ENCODE peak calls at places on chromosomes 3 and 15, in seven cellular contexts. S, U, M, Y, T, A and O are unnamed samples.

GRCh38 chr3:117671707-117672318 is 962.2 kb downstream of the TUSC7 start:
- DNase-seq in S (no peak), U (no peak), M (no peak), Y (no peak), T (peak; percentile 26), A (no peak), O (no peak)

GRCh38 chr3:31054032-31054431 is 159.6 kb upstream of the GADL1 start:
- DNase-seq in S (no peak), U (no peak), M (no peak), Y (no peak), T (no peak), A (no peak), O (no peak)

GRCh38 chr3:185236969-185237368 is 16.9 kb downstream of the EHHADH start:
- DNase-seq in S (no peak), U (no peak), M (no peak), Y (no peak), T (no peak), A (no peak), O (no peak)

GRCh38 chr3:18556503-18556902 is 131.4 kb upstream of the SATB1 start:
- DNase-seq in S (no peak), U (peak; percentile 77), M (no peak), Y (no peak), T (no peak), A (no peak), O (no peak)

GRCh38 chr15:70201376-70201775 is 103.7 kb upstream of the TLE3 start:
- DNase-seq in S (no peak), U (no peak), M (no peak), Y (no peak), T (no peak), A (no peak), O (no peak)

GRCh38 chr3:48271763-48272498 is 31.0 kb downstream of the ZNF589 start:
- DNase-seq in S (no peak), U (no peak), M (no peak), Y (no peak), T (no peak), A (no peak), O (no peak)

GRCh38 chr3:127751163-127751621 is 71.1 kb downstream of the MGLL start:
- DNase-seq in S (no peak), U (no peak), M (no peak), Y (no peak), T (peak; percentile 14), A (no peak), O (peak; percentile 62)

GRCh38 chr3:17640466-17640865 is 102.0 kb downstream of the TBC1D5 start:
- DNase-seq in S (no peak), U (no peak), M (peak; percentile 39), Y (no peak), T (no peak), A (no peak), O (no peak)

GRCh38 chr3:66402596-66403267 is 98.1 kb downstream of the LRIG1 start:
- DNase-seq in S (peak; percentile 73), U (no peak), M (no peak), Y (no peak), T (peak; percentile 12), A (no peak), O (no peak)

GRCh38 chr3:65785065-65785645 is 253.6 kb downstream of the MAGI1 start:
- DNase-seq in S (no peak), U (no peak), M (peak; percentile 84), Y (peak; percentile 8), T (no peak), A (no peak), O (peak; percentile 17)

GRCh38 chr15:62994975-62995730 is 47.4 kb upstream of the TPM1 start:
- DNase-seq in S (no peak), U (no peak), M (no peak), Y (no peak), T (no peak), A (no peak), O (no peak)

GRCh38 chr15:75335705-75336355 is at the start of gene COMMD4:
- DNase-seq in S (peak; percentile 96), U (peak; percentile 63), M (peak; percentile 97), Y (peak; percentile 95), T (peak; percentile 98), A (peak; percentile 94), O (peak; percentile 96)

GRCh38 chr15:98894312-98894711 is 113.3 kb downstream of the PGPEP1L start:
- DNase-seq in S (no peak), U (no peak), M (no peak), Y (no peak), T (no peak), A (no peak), O (no peak)

GRCh38 chr3:114418724-114419543 is 125.1 kb downstream of the TIGIT start:
- DNase-seq in S (no peak), U (no peak), M (peak; percentile 95), Y (no peak), T (no peak), A (no peak), O (no peak)

GRCh38 chr15:72979754-72980153 is 72.5 kb upstream of the NEO1 start:
- DNase-seq in S (no peak), U (no peak), M (no peak), Y (no peak), T (no peak), A (no peak), O (no peak)

DNA sequence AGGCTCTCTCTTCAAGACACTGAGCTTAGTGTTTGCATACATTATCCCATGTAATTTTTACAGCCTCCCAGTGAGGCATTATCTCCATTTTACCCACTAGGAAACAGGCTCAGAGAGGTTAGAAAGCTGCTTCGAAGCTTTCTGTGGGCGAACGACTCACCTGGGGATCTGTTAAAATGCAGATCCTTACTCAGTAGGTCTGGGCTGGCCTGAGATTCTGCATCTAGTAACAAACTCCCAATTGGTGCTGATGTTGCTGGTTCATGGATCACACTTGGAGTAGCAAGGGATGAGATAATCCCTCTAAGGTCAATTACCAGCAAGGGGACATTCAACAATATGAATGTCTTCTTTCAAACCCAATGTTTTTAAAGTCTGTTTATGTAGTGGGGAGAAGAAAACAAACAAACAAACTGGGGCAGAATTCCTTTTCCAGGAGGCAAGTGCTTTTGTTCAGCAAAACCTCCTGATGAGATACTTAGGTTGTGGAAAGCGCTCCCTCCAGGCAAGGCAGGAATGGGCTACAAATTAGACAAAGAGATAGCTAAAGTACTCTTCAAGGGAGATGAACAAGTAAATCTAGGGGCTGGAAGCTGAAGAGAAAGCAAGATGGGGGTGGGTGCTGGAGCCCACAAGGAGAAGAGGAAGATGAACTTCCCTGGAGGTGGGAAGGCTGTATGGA is 311.9 kb downstream of the SHQ1 start:
- DNase-seq in S (no peak), U (no peak), M (no peak), Y (no peak), T (no peak), A (no peak), O (no peak)
- TF ChIP-seq CTCF in S (no peak), U (no peak), M (no peak), Y (no peak), T (no peak), A (no peak), O (no peak)

DNA sequence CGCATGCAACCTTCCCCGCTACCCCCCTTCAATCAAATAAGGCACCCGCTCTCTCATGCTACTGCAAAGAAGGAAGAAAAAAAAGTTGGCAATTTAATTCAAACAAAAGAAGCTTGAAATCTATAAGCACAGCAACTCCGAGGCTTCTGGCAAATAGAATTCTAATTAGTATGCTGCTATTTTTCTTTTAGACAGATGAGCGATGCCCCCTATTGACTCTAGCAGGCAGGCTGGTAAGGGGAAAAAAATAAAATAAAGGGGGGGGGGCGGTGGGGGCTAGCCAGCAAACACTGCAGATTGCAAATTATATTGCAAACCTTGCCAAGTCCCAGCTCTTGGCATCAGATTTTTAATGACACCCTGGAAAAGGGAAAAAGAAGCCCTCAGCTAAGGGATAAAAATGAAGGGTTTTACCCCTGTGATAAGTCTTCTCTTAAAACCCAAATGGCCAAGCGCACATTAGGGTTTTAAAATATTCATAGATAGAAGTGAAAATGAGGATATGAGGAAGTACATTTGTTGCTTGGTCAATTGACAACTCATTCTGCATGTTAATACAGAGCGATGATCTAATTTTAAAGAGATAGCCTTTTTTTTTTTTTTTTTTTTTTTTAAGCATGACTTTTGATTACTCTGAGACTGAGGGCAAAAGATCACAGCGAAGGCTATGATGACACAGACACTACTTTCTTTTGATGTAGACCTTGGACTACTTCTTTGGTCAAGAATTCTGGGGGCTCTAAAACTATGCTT is 255.3 kb downstream of the NR2F2 start:
- DNase-seq in S (no peak), U (no peak), M (peak; percentile 41), Y (no peak), T (no peak), A (no peak), O (no peak)
- TF ChIP-seq CTCF in S (no peak), U (no peak), M (peak; percentile 38), Y (no peak), T (peak; percentile 33), A (no peak), O (peak; percentile 44)

GRCh38 chr3:120602682-120603081 is 6.5 kb downstream of the NDUFB4 start:
- DNase-seq in S (no peak), U (no peak), M (no peak), Y (no peak), T (no peak), A (no peak), O (no peak)
- TF ChIP-seq CTCF in S (no peak), U (no peak), M (no peak), Y (no peak), T (no peak), A (no peak), O (no peak)

DNA sequence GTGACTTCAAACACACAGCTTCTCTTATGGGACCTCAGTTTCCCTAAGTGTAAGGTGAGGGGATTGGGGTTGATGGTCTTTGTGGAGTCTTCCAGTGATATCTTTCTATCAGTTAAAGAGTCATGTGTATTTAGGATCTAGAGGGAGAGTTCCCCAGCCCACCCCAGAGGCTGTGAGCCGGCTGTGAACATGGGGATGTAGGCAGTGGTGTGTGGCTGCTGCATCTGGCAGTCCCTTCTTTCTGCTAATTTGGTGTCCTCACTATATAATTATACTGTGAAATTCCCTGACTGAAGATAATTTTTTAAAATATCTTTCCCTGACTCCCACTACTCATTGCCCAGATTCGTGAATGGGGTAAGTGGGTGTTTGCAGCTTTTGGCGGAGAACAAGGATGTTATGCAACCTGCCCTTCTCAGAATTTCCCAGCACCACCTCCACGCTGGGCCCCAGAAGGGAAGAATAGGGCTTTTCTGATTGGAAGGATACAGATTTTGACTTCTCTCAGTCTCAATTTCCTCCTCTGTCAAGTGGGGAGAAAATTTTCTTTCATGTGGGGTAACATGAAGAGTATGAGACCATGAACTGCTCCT is 79.0 kb upstream of the RASGRF1 start:
- DNase-seq in S (no peak), U (no peak), M (peak; percentile 16), Y (no peak), T (no peak), A (no peak), O (no peak)
- TF ChIP-seq CTCF in S (no peak), U (no peak), M (no peak), Y (no peak), T (no peak), A (no peak), O (no peak)

DNA sequence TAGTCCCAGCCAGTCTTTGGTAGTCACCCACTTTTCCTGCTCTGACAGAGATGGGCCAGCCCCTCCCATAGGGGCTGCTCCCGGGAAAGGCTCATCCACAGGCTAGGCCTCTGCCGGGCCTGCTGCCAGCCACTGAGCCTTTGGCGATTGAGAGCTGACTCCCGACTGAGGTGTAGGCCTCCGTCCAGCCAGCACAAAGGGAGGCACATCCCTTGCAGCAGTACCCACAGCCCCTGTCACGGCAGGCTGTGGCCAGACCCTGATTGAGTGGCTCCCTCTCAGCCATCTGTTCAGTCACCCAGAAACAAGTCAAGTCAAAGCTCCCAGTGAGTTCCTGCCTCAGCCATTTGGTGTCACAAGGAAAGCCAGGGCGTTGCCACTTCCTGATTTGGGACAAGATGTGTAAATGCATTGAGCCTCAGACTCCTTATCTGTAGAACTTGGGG is 6.2 kb upstream of the PAK6 start:
- DNase-seq in S (no peak), U (no peak), M (peak; percentile 28), Y (no peak), T (peak; percentile 53), A (no peak), O (no peak)
- TF ChIP-seq CTCF in S (no peak), U (no peak), M (no peak), Y (no peak), T (no peak), A (no peak), O (no peak)